ENCODE peak calls at places on chromosomes 11 and 22, in ten cellular contexts. One of them, this sample, is unnamed.

GRCh38 chr11:93623179-93623578 is 38.3 kb upstream of the CEP295 start:
- DNase-seq in esophagus muscularis mucosa: no peak
- DNase-seq in A549: no peak
- DNase-seq in tibial nerve: no peak
- DNase-seq in sigmoid colon: no peak
- DNase-seq in breast epithelium: no peak
- DNase-seq in uterus: no peak
- DNase-seq in ovary: no peak
- DNase-seq in NB4: peak; percentile 84
- DNase-seq in IMR-90: no peak
- DNase-seq in this sample: no peak

GRCh38 chr11:24592342-24592741 is 95.5 kb downstream of the LUZP2 start:
- DNase-seq in esophagus muscularis mucosa: no peak
- DNase-seq in A549: no peak
- DNase-seq in tibial nerve: no peak
- DNase-seq in sigmoid colon: no peak
- DNase-seq in breast epithelium: no peak
- DNase-seq in uterus: no peak
- DNase-seq in ovary: no peak
- DNase-seq in NB4: no peak
- DNase-seq in IMR-90: peak; percentile 75
- DNase-seq in this sample: no peak

GRCh38 chr11:45279645-45280044 is 6.5 kb downstream of the SYT13 start:
- DNase-seq in esophagus muscularis mucosa: no peak
- DNase-seq in A549: no peak
- DNase-seq in tibial nerve: no peak
- DNase-seq in sigmoid colon: no peak
- DNase-seq in breast epithelium: no peak
- DNase-seq in uterus: no peak
- DNase-seq in ovary: no peak
- DNase-seq in NB4: no peak
- DNase-seq in IMR-90: no peak
- DNase-seq in this sample: no peak

GRCh38 chr11:15737326-15737725 is 619.0 kb downstream of the SOX6 start:
- DNase-seq in esophagus muscularis mucosa: peak; percentile 66
- DNase-seq in A549: no peak
- DNase-seq in tibial nerve: no peak
- DNase-seq in sigmoid colon: no peak
- DNase-seq in breast epithelium: no peak
- DNase-seq in uterus: no peak
- DNase-seq in ovary: no peak
- DNase-seq in NB4: no peak
- DNase-seq in IMR-90: peak; percentile 69
- DNase-seq in this sample: no peak

GRCh38 chr11:2521081-2521480 is 76.3 kb downstream of the KCNQ1 start:
- DNase-seq in esophagus muscularis mucosa: no peak
- DNase-seq in A549: no peak
- DNase-seq in tibial nerve: peak; percentile 9
- DNase-seq in sigmoid colon: peak; percentile 34
- DNase-seq in breast epithelium: peak; percentile 44
- DNase-seq in uterus: peak; percentile 4
- DNase-seq in ovary: peak; percentile 4
- DNase-seq in NB4: no peak
- DNase-seq in IMR-90: no peak
- DNase-seq in this sample: peak; percentile 8

GRCh38 chr22:41397143-41397811 is 15.5 kb downstream of the TEF start:
- DNase-seq in esophagus muscularis mucosa: no peak
- DNase-seq in A549: no peak
- DNase-seq in tibial nerve: no peak
- DNase-seq in sigmoid colon: no peak
- DNase-seq in breast epithelium: no peak
- DNase-seq in uterus: no peak
- DNase-seq in ovary: no peak
- DNase-seq in NB4: no peak
- DNase-seq in IMR-90: no peak
- DNase-seq in this sample: no peak

GRCh38 chr11:114598461-114598860 is 2.9 kb upstream of the NXPE4 start:
- DNase-seq in esophagus muscularis mucosa: peak; percentile 79
- DNase-seq in A549: no peak
- DNase-seq in tibial nerve: no peak
- DNase-seq in sigmoid colon: no peak
- DNase-seq in breast epithelium: no peak
- DNase-seq in uterus: no peak
- DNase-seq in ovary: no peak
- DNase-seq in NB4: no peak
- DNase-seq in IMR-90: no peak
- DNase-seq in this sample: no peak

GRCh38 chr11:82250047-82250446 is 483.6 kb downstream of the FAM181B start:
- DNase-seq in esophagus muscularis mucosa: no peak
- DNase-seq in A549: no peak
- DNase-seq in tibial nerve: no peak
- DNase-seq in sigmoid colon: no peak
- DNase-seq in breast epithelium: no peak
- DNase-seq in uterus: no peak
- DNase-seq in ovary: no peak
- DNase-seq in NB4: no peak
- DNase-seq in IMR-90: no peak
- DNase-seq in this sample: no peak

GRCh38 chr22:37345863-37346514 is 63.7 kb downstream of the CYTH4 start:
- DNase-seq in esophagus muscularis mucosa: no peak
- DNase-seq in A549: no peak
- DNase-seq in tibial nerve: peak; percentile 25
- DNase-seq in sigmoid colon: no peak
- DNase-seq in breast epithelium: no peak
- DNase-seq in uterus: peak; percentile 28
- DNase-seq in ovary: peak; percentile 81
- DNase-seq in NB4: no peak
- DNase-seq in IMR-90: peak; percentile 97
- DNase-seq in this sample: no peak

GRCh38 chr11:69468236-69468635 is 13.2 kb upstream of the LINC01488 start:
- DNase-seq in esophagus muscularis mucosa: no peak
- DNase-seq in A549: no peak
- DNase-seq in tibial nerve: no peak
- DNase-seq in sigmoid colon: no peak
- DNase-seq in breast epithelium: no peak
- DNase-seq in uterus: no peak
- DNase-seq in ovary: no peak
- DNase-seq in NB4: no peak
- DNase-seq in IMR-90: no peak
- DNase-seq in this sample: no peak

GRCh38 chr11:62552465-62552782 is 5.8 kb upstream of the AHNAK start:
- DNase-seq in esophagus muscularis mucosa: no peak
- DNase-seq in A549: no peak
- DNase-seq in tibial nerve: no peak
- DNase-seq in sigmoid colon: peak; percentile 68
- DNase-seq in breast epithelium: no peak
- DNase-seq in uterus: peak; percentile 43
- DNase-seq in ovary: no peak
- DNase-seq in NB4: no peak
- DNase-seq in IMR-90: peak; percentile 60
- DNase-seq in this sample: no peak

GRCh38 chr11:134358165-134358852 is 26.5 kb downstream of the GLB1L2 start:
- DNase-seq in esophagus muscularis mucosa: no peak
- DNase-seq in A549: no peak
- DNase-seq in tibial nerve: no peak
- DNase-seq in sigmoid colon: peak; percentile 42
- DNase-seq in breast epithelium: peak; percentile 22
- DNase-seq in uterus: no peak
- DNase-seq in ovary: no peak
- DNase-seq in NB4: no peak
- DNase-seq in IMR-90: no peak
- DNase-seq in this sample: no peak

GRCh38 chr11:93820085-93820710 is 30.2 kb downstream of the VSTM5 start:
- DNase-seq in esophagus muscularis mucosa: no peak
- DNase-seq in A549: no peak
- DNase-seq in tibial nerve: no peak
- DNase-seq in sigmoid colon: no peak
- DNase-seq in breast epithelium: no peak
- DNase-seq in uterus: no peak
- DNase-seq in ovary: no peak
- DNase-seq in NB4: no peak
- DNase-seq in IMR-90: no peak
- DNase-seq in this sample: no peak

GRCh38 chr11:2741377-2742131 is 41.8 kb upstream of the KCNQ1OT1 start:
- DNase-seq in esophagus muscularis mucosa: no peak
- DNase-seq in A549: peak; percentile 16
- DNase-seq in tibial nerve: no peak
- DNase-seq in sigmoid colon: peak; percentile 65
- DNase-seq in breast epithelium: no peak
- DNase-seq in uterus: peak; percentile 56
- DNase-seq in ovary: peak; percentile 69
- DNase-seq in NB4: peak; percentile 89
- DNase-seq in IMR-90: peak; percentile 74
- DNase-seq in this sample: no peak

GRCh38 chr11:36627471-36627870 is 29.4 kb upstream of the RAG2 start:
- DNase-seq in esophagus muscularis mucosa: no peak
- DNase-seq in A549: no peak
- DNase-seq in tibial nerve: no peak
- DNase-seq in sigmoid colon: no peak
- DNase-seq in breast epithelium: no peak
- DNase-seq in uterus: no peak
- DNase-seq in ovary: no peak
- DNase-seq in NB4: no peak
- DNase-seq in IMR-90: no peak
- DNase-seq in this sample: no peak

GRCh38 chr11:40306938-40307548 is 1152.4 kb downstream of the LRRC4C start:
- DNase-seq in esophagus muscularis mucosa: no peak
- DNase-seq in A549: peak; percentile 49
- DNase-seq in tibial nerve: no peak
- DNase-seq in sigmoid colon: no peak
- DNase-seq in breast epithelium: no peak
- DNase-seq in uterus: no peak
- DNase-seq in ovary: no peak
- DNase-seq in NB4: peak; percentile 56
- DNase-seq in IMR-90: peak; percentile 63
- DNase-seq in this sample: no peak

GRCh38 chr11:45332486-45332934 is 46.4 kb upstream of the SYT13 start:
- DNase-seq in esophagus muscularis mucosa: peak; percentile 90
- DNase-seq in A549: peak; percentile 29
- DNase-seq in tibial nerve: no peak
- DNase-seq in sigmoid colon: peak; percentile 72
- DNase-seq in breast epithelium: no peak
- DNase-seq in uterus: peak; percentile 58
- DNase-seq in ovary: peak; percentile 56
- DNase-seq in NB4: peak; percentile 56
- DNase-seq in IMR-90: peak; percentile 19
- DNase-seq in this sample: no peak

GRCh38 chr11:31383116-31383515 is 13.5 kb downstream of the DNAJC24 start:
- DNase-seq in esophagus muscularis mucosa: no peak
- DNase-seq in A549: no peak
- DNase-seq in tibial nerve: no peak
- DNase-seq in sigmoid colon: no peak
- DNase-seq in breast epithelium: no peak
- DNase-seq in uterus: no peak
- DNase-seq in ovary: no peak
- DNase-seq in NB4: no peak
- DNase-seq in IMR-90: no peak
- DNase-seq in this sample: no peak
- TF ChIP-seq POLR2A in esophagus muscularis mucosa: no peak
- TF ChIP-seq POLR2A in A549: no peak
- TF ChIP-seq POLR2A in tibial nerve: no peak
- TF ChIP-seq POLR2A in sigmoid colon: no peak
- TF ChIP-seq POLR2A in breast epithelium: no peak
- TF ChIP-seq POLR2A in uterus: no peak
- TF ChIP-seq POLR2A in ovary: no peak
- TF ChIP-seq POLR2A in NB4: no peak
- TF ChIP-seq POLR2A in IMR-90: no peak
- TF ChIP-seq POLR2A in this sample: no peak

GRCh38 chr11:120239713-120240640 is at the start of gene POU2F3:
- DNase-seq in esophagus muscularis mucosa: no peak
- DNase-seq in A549: no peak
- DNase-seq in tibial nerve: no peak
- DNase-seq in sigmoid colon: no peak
- DNase-seq in breast epithelium: no peak
- DNase-seq in uterus: no peak
- DNase-seq in ovary: no peak
- DNase-seq in NB4: no peak
- DNase-seq in IMR-90: no peak
- DNase-seq in this sample: no peak
- TF ChIP-seq CTCF in esophagus muscularis mucosa: no peak
- TF ChIP-seq CTCF in A549: no peak
- TF ChIP-seq CTCF in tibial nerve: no peak
- TF ChIP-seq CTCF in sigmoid colon: no peak
- TF ChIP-seq CTCF in breast epithelium: no peak
- TF ChIP-seq CTCF in uterus: no peak
- TF ChIP-seq CTCF in ovary: no peak
- TF ChIP-seq CTCF in NB4: peak; percentile 18
- TF ChIP-seq CTCF in IMR-90: no peak
- TF ChIP-seq CTCF in this sample: no peak

GRCh38 chr11:57761301-57762234 is at the start of gene CTNND1:
- DNase-seq in esophagus muscularis mucosa: peak; percentile 96
- DNase-seq in A549: peak; percentile 98
- DNase-seq in tibial nerve: peak; percentile 79
- DNase-seq in sigmoid colon: peak; percentile 97
- DNase-seq in breast epithelium: peak; percentile 89
- DNase-seq in uterus: peak; percentile 86
- DNase-seq in ovary: peak; percentile 84
- DNase-seq in NB4: peak; percentile 86
- DNase-seq in IMR-90: peak; percentile 98
- DNase-seq in this sample: peak; percentile 91
- TF ChIP-seq POLR2A in esophagus muscularis mucosa: no peak
- TF ChIP-seq POLR2A in A549: peak; percentile 36
- TF ChIP-seq POLR2A in tibial nerve: peak; percentile 85
- TF ChIP-seq POLR2A in sigmoid colon: peak; percentile 82
- TF ChIP-seq POLR2A in breast epithelium: peak; percentile 79
- TF ChIP-seq POLR2A in uterus: peak; percentile 89
- TF ChIP-seq POLR2A in ovary: peak; percentile 71
- TF ChIP-seq POLR2A in NB4: no peak
- TF ChIP-seq POLR2A in IMR-90: peak; percentile 84
- TF ChIP-seq POLR2A in this sample: no peak

DNA sequence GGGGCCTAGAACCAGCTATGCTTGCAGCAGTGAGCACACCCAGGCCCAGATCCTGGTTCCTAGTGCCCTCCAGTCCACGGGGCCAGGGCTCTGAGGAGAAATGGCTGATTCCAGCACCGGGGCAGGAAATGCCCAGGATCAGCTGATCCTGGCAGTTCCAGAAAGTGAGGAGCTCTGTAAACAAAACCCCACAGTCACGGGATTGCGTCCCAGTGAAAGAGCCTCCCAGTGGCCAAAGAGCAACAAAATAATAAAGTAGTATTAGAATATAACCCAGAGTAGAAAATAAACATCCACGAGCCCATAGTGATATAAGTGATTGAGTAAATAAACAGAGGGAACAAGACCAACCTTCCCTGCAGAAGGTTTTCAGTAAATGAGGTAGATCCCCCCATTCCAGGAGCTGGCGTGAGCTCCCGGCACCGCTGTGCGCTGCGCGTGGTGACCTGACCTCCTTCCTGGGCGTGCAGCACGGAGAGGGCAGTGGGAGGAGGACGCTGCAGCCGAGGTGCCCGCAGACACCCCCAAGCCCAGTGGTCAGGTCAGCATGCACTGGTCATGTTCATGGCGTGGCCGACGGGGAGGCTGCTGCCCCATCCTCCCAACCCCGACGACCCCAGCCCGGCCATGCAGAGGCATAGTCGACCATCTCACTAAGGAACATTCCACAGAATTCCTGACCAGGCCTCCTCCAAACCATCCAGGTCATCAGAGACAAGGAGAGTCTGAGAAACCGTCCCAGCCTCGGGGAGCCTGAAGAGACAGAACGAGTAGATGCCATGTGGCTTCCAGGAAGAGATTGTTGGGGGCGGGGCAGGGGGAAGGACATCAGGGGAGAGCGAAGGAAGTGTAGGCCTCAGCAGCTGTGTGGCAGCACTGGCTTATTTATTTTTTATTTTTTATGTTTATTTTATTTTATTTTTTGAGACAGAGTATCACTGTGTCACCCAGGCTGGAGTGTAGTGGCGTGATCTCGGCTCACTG is 19.9 kb downstream of the PTDSS2 start:
- DNase-seq in esophagus muscularis mucosa: no peak
- DNase-seq in A549: peak; percentile 58
- DNase-seq in tibial nerve: peak; percentile 35
- DNase-seq in sigmoid colon: peak; percentile 89
- DNase-seq in breast epithelium: peak; percentile 71
- DNase-seq in uterus: peak; percentile 63
- DNase-seq in ovary: peak; percentile 72
- DNase-seq in NB4: no peak
- DNase-seq in IMR-90: peak; percentile 81
- DNase-seq in this sample: peak; percentile 79
- TF ChIP-seq CTCF in esophagus muscularis mucosa: peak; percentile 37
- TF ChIP-seq CTCF in A549: no peak
- TF ChIP-seq CTCF in tibial nerve: no peak
- TF ChIP-seq CTCF in sigmoid colon: no peak
- TF ChIP-seq CTCF in breast epithelium: no peak
- TF ChIP-seq CTCF in uterus: peak; percentile 38
- TF ChIP-seq CTCF in ovary: peak; percentile 42
- TF ChIP-seq CTCF in NB4: no peak
- TF ChIP-seq CTCF in IMR-90: peak; percentile 46
- TF ChIP-seq CTCF in this sample: no peak